ENCODE peak calls at places on chromosomes 6 and 20, in nine cellular contexts. C is tibial nerve, E is sigmoid colon, Z is upper lobe of left lung, H is K562, I is stomach, S is A549, O is transverse colon, J is HepG2. Q is an unnamed sample.

GRCh38 chr6:137749595-137750215 is 117.4 kb upstream of the TNFAIP3 start:
- DNase-seq in C (no peak), E (no peak), Z (no peak), H (no peak), I (no peak), S (no peak), O (no peak), J (no peak), Q (no peak)

GRCh38 chr6:65979120-65979519 is 272.1 kb upstream of the EYS start:
- DNase-seq in C (no peak), E (no peak), Z (no peak), H (no peak), I (no peak), S (no peak), O (no peak), J (no peak), Q (no peak)

GRCh38 chr6:113184291-113184690 is 672.9 kb upstream of the MARCKS start:
- DNase-seq in C (no peak), E (no peak), Z (no peak), H (no peak), I (no peak), S (peak), O (no peak), J (no peak), Q (no peak)

GRCh38 chr6:117480651-117481050 is 1.8 kb upstream of the DCBLD1 start:
- DNase-seq in C (no peak), E (no peak), Z (no peak), H (no peak), I (no peak), S (no peak), O (no peak), J (peak), Q (no peak)

GRCh38 chr6:9593566-9593965 is 821.3 kb downstream of the TFAP2A start:
- DNase-seq in C (no peak), E (no peak), Z (no peak), H (no peak), I (no peak), S (no peak), O (no peak), J (no peak), Q (no peak)

GRCh38 chr6:47357827-47358226 is 48.1 kb upstream of the TNFRSF21 start:
- DNase-seq in C (no peak), E (no peak), Z (no peak), H (no peak), I (no peak), S (no peak), O (no peak), J (no peak), Q (no peak)

GRCh38 chr6:150368762-150369161 is at the start of gene IYD:
- DNase-seq in C (no peak), E (no peak), Z (peak), H (no peak), I (peak), S (no peak), O (peak), J (peak), Q (no peak)

GRCh38 chr6:33978593-33979150 is 167.2 kb downstream of the GRM4 start:
- DNase-seq in C (no peak), E (no peak), Z (no peak), H (no peak), I (no peak), S (no peak), O (no peak), J (no peak), Q (no peak)

GRCh38 chr6:3355358-3356055 is 96.8 kb downstream of the PSMG4 start:
- DNase-seq in C (peak), E (peak), Z (peak), H (peak), I (no peak), S (no peak), O (peak), J (no peak), Q (peak)

GRCh38 chr20:12916699-12917098 is 92.1 kb upstream of the SPTLC3 start:
- DNase-seq in C (no peak), E (no peak), Z (no peak), H (no peak), I (no peak), S (no peak), O (no peak), J (peak), Q (no peak)

GRCh38 chr6:16760536-16761468 is at the start of gene ATXN1:
- DNase-seq in C (peak), E (peak), Z (peak), H (peak), I (peak), S (peak), O (peak), J (peak), Q (peak)

GRCh38 chr6:3226422-3227362 is 761 bp downstream of the TUBB2B start:
- DNase-seq in C (no peak), E (no peak), Z (no peak), H (peak), I (no peak), S (no peak), O (no peak), J (no peak), Q (no peak)

GRCh38 chr20:61673152-61673551 is 392.5 kb downstream of the TAF4 start:
- DNase-seq in C (no peak), E (no peak), Z (no peak), H (no peak), I (no peak), S (no peak), O (no peak), J (no peak), Q (no peak)

GRCh38 chr20:57622579-57623381 is 2.6 kb upstream of the ZBP1 start:
- DNase-seq in C (no peak), E (no peak), Z (peak), H (peak), I (peak), S (peak), O (peak), J (peak), Q (no peak)

GRCh38 chr6:108565893-108566292 is 5.2 kb downstream of the FOXO3 start:
- DNase-seq in C (peak), E (peak), Z (peak), H (no peak), I (no peak), S (no peak), O (peak), J (peak), Q (peak)

GRCh38 chr6:155524249-155524651 is 68.6 kb upstream of the NOX3 start:
- DNase-seq in C (no peak), E (no peak), Z (no peak), H (no peak), I (no peak), S (peak), O (no peak), J (no peak), Q (no peak)

GRCh38 chr6:117481926-117482239 is 591 bp upstream of the DCBLD1 start:
- DNase-seq in C (no peak), E (no peak), Z (no peak), H (no peak), I (no peak), S (no peak), O (no peak), J (no peak), Q (no peak)

GRCh38 chr6:152146385-152146784 is 338.9 kb downstream of the ESR1 start:
- DNase-seq in C (no peak), E (no peak), Z (no peak), H (no peak), I (no peak), S (no peak), O (no peak), J (no peak), Q (no peak)

GRCh38 chr6:29926795-29927427 is 15.4 kb upstream of the HLA-A start:
- DNase-seq in C (peak), E (peak), Z (no peak), H (peak), I (peak), S (peak), O (peak), J (peak), Q (peak)

GRCh38 chr6:68040780-68041179 is 594.3 kb upstream of the ADGRB3 start:
- DNase-seq in C (no peak), E (no peak), Z (no peak), H (no peak), I (no peak), S (no peak), O (no peak), J (no peak), Q (no peak)

GRCh38 chr6:143759666-143760065 is 81.9 kb downstream of the PHACTR2 start:
- DNase-seq in C (no peak), E (no peak), Z (no peak), H (no peak), I (no peak), S (no peak), O (no peak), J (no peak), Q (no peak)

GRCh38 chr6:11987390-11987789 is 24.7 kb upstream of the HIVEP1 start:
- DNase-seq in C (no peak), E (no peak), Z (no peak), H (no peak), I (no peak), S (no peak), O (no peak), J (no peak), Q (no peak)

GRCh38 chr20:64064145-64064698 is 1.2 kb downstream of the TCEA2 start:
- DNase-seq in C (no peak), E (no peak), Z (no peak), H (no peak), I (peak), S (peak), O (no peak), J (no peak), Q (peak)

GRCh38 chr6:90295854-90296345 is 743 bp downstream of the BACH2 start:
- DNase-seq in C (peak), E (peak), Z (peak), H (peak), I (peak), S (peak), O (peak), J (no peak), Q (peak)

GRCh38 chr20:53262294-53262840 is 290.2 kb downstream of the TSHZ2 start:
- DNase-seq in C (no peak), E (no peak), Z (no peak), H (no peak), I (no peak), S (no peak), O (no peak), J (no peak), Q (no peak)

GRCh38 chr6:1082040-1082935 is 229.6 kb upstream of the FOXQ1 start:
- DNase-seq in C (no peak), E (no peak), Z (no peak), H (no peak), I (no peak), S (no peak), O (no peak), J (no peak), Q (no peak)

GRCh38 chr6:16148498-16148897 is 19.6 kb downstream of the MYLIP start:
- DNase-seq in C (no peak), E (no peak), Z (peak), H (no peak), I (peak), S (peak), O (peak), J (peak), Q (no peak)

GRCh38 chr6:39322306-39322850 is at the start of gene KCNK16:
- DNase-seq in C (no peak), E (no peak), Z (no peak), H (no peak), I (no peak), S (no peak), O (no peak), J (no peak), Q (no peak)

GRCh38 chr6:73180718-73181619 is 44.3 kb downstream of the KHDC1L start:
- DNase-seq in C (peak), E (no peak), Z (no peak), H (peak), I (no peak), S (peak), O (no peak), J (peak), Q (no peak)

DNA sequence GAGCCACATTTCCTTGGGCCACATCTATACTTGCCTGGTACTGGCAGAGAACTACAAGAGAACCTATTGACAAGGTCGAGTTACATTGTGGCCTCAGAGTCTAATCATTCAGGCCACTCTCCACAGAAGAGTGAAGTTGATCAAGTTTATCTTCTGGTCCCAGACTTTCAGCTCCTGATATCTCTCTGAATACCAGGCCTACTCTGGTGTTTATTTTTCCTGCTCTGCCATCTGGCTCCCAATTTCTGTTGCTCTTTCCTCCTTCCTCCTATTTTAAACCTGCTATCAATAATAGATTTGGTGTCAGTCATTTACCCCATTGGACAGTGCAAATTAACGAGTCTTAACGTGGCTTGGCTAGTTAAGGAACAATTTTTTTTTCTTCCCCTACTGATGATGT is 46.6 kb downstream of the SCGN start:
- DNase-seq in C (no peak), E (no peak), Z (no peak), H (peak), I (no peak), S (no peak), O (no peak), J (no peak), Q (no peak)
- TF ChIP-seq POLR2A in C (no peak), E (no peak), Z (no peak), H (no peak), I (no peak), S (no peak), O (no peak), J (no peak), Q (no peak)

GRCh38 chr6:159118941-159119340 is 50.3 kb upstream of the FNDC1 start:
- DNase-seq in C (no peak), E (no peak), Z (no peak), H (no peak), I (no peak), S (no peak), O (no peak), J (no peak), Q (no peak)

GRCh38 chr6:159114569-159114968 is 54.6 kb upstream of the FNDC1 start:
- DNase-seq in C (no peak), E (no peak), Z (no peak), H (no peak), I (no peak), S (no peak), O (no peak), J (no peak), Q (no peak)

GRCh38 chr6:159117541-159117940 is 51.7 kb upstream of the FNDC1 start:
- DNase-seq in C (no peak), E (no peak), Z (peak), H (no peak), I (no peak), S (no peak), O (no peak), J (no peak), Q (no peak)

GRCh38 chr6:159116343-159116742 is 52.9 kb upstream of the FNDC1 start:
- DNase-seq in C (no peak), E (no peak), Z (peak), H (no peak), I (no peak), S (no peak), O (peak), J (no peak), Q (no peak)

GRCh38 chr6:159117031-159117430 is 52.2 kb upstream of the FNDC1 start:
- DNase-seq in C (peak), E (peak), Z (no peak), H (no peak), I (no peak), S (no peak), O (no peak), J (no peak), Q (no peak)
- TF ChIP-seq EP300 in C (peak), E (no peak), Z (no peak), H (no peak), I (no peak), S (no peak), O (no peak), J (no peak), Q (no peak)

GRCh38 chr6:13030421-13030820 is 297.9 kb downstream of the TBC1D7 start:
- DNase-seq in C (no peak), E (no peak), Z (no peak), H (no peak), I (no peak), S (no peak), O (no peak), J (no peak), Q (no peak)

GRCh38 chr6:13027200-13027599 is 301.1 kb downstream of the TBC1D7 start:
- DNase-seq in C (no peak), E (no peak), Z (no peak), H (no peak), I (no peak), S (no peak), O (no peak), J (no peak), Q (no peak)

GRCh38 chr6:13026100-13026499 is 302.2 kb downstream of the TBC1D7 start:
- DNase-seq in C (no peak), E (no peak), Z (no peak), H (no peak), I (no peak), S (no peak), O (no peak), J (no peak), Q (no peak)

GRCh38 chr6:13026557-13026956 is 301.8 kb downstream of the TBC1D7 start:
- DNase-seq in C (no peak), E (no peak), Z (no peak), H (no peak), I (no peak), S (no peak), O (no peak), J (no peak), Q (no peak)

DNA sequence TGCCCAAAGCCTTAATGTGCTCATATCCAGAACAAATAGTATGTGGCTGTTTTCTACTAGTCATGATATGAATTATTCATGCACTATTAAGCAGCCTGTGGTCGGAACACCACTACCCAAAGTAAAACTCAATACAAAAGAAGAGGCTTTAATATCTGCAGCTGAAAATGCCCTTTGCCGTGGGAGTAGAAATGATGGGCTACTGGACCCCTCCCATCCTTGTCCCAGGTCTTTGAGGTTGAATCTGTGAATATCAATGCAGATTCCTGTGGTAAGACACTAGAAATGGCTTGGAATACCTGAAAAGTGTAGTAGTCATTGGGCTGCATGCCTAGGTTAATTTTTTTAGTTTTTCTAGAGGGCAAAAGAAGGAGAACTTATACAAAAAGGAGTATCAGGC is 303.7 kb downstream of the TBC1D7 start:
- DNase-seq in C (no peak), E (no peak), Z (no peak), H (no peak), I (no peak), S (no peak), O (no peak), J (no peak), Q (no peak)
- TF ChIP-seq POLR2A in C (no peak), E (no peak), Z (no peak), H (no peak), I (no peak), S (no peak), O (no peak), J (no peak), Q (no peak)

GRCh38 chr6:169345198-169345597 is 91.6 kb upstream of the THBS2 start:
- DNase-seq in C (peak), E (no peak), Z (no peak), H (no peak), I (no peak), S (no peak), O (no peak), J (no peak), Q (no peak)
- TF ChIP-seq EP300 in C (no peak), E (no peak), Z (no peak), H (no peak), I (no peak), S (no peak), O (no peak), J (no peak), Q (no peak)

DNA sequence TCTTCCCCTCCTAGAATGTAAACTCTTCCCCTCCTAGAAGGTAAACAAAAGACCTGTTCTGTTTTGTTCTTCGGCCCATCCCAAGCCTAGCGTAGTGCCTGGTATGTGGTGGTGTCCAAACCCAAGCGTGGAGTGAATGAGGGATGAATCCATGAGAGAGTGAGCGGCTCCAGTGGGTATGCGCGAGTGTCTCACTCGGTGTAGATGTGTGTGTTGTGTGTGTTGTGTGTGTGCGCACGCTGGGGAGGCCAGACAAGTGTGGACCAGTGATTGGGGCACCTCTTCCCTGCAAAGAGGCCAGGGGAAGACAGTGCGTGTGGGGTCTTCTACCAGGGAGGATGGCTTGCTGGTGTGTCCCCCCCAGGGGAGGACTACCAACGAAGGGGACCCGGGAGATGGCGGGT is 392 bp upstream of the SLC2A10 start:
- DNase-seq in C (no peak), E (no peak), Z (no peak), H (no peak), I (peak), S (no peak), O (peak), J (no peak), Q (no peak)
- TF ChIP-seq POLR2A in C (no peak), E (peak), Z (no peak), H (no peak), I (no peak), S (no peak), O (peak), J (no peak), Q (no peak)

Q was measured in ovary.